ENCODE peak calls at places on chromosomes 1 and 21, in ten cellular contexts. F is heart right ventricle, O is astrocyte, P is stomach, W is NCI-H1105 treated with DMSO at 0.1 percent for 48 hours, B is HAP-1, M is progenitor cell of endocrine pancreas, S is dorsolateral prefrontal cortex, A is astrocyte of the spinal cord, K is GM23338. J is an unnamed sample.

GRCh38 chr1:90400121-90400520 is 317.0 kb downstream of the BARHL2 start:
- DNase-seq in F (no peak), O (peak), P (peak), W (no peak), B (no peak), M (no peak), S (no peak), A (peak), K (no peak), J (no peak)

GRCh38 chr1:35324486-35324885 is 56.0 kb downstream of the ZMYM4 start:
- DNase-seq in F (no peak), O (peak), P (no peak), W (no peak), B (no peak), M (no peak), S (no peak), A (peak), K (no peak), J (no peak)

GRCh38 chr1:107936498-107937481 is 28.2 kb downstream of the VAV3 start:
- DNase-seq in F (no peak), O (peak), P (peak), W (no peak), B (no peak), M (no peak), S (no peak), A (peak), K (peak), J (peak)

GRCh38 chr1:159943908-159944622 is 1.3 kb downstream of the IGSF9 start:
- DNase-seq in F (no peak), O (no peak), P (no peak), W (peak), B (no peak), M (no peak), S (no peak), A (no peak), K (no peak), J (no peak)

GRCh38 chr1:245177071-245177900 is 22.5 kb downstream of the KIF26B start:
- DNase-seq in F (no peak), O (no peak), P (no peak), W (no peak), B (no peak), M (no peak), S (no peak), A (no peak), K (no peak), J (no peak)

GRCh38 chr1:24535021-24535424 is 20.9 kb upstream of the NCMAP start:
- DNase-seq in F (no peak), O (no peak), P (peak), W (no peak), B (peak), M (no peak), S (no peak), A (no peak), K (peak), J (no peak)

GRCh38 chr1:162299018-162299417 is 77.6 kb downstream of the SPATA46 start:
- DNase-seq in F (no peak), O (no peak), P (no peak), W (no peak), B (no peak), M (no peak), S (no peak), A (no peak), K (no peak), J (no peak)

GRCh38 chr1:203055166-203055799 is 29.0 kb downstream of the PPFIA4 start:
- DNase-seq in F (no peak), O (no peak), P (no peak), W (no peak), B (peak), M (no peak), S (no peak), A (no peak), K (peak), J (peak)

GRCh38 chr1:202860744-202861419 is 28.1 kb downstream of the RABIF start:
- DNase-seq in F (peak), O (peak), P (peak), W (peak), B (peak), M (peak), S (peak), A (peak), K (peak), J (peak)

GRCh38 chr1:109498161-109498801 is 4.4 kb downstream of the CYB561D1 start:
- DNase-seq in F (no peak), O (no peak), P (no peak), W (peak), B (no peak), M (peak), S (peak), A (peak), K (peak), J (no peak)

GRCh38 chr1:96722161-96722908 is 751 bp downstream of the PTBP2 start:
- DNase-seq in F (peak), O (peak), P (peak), W (peak), B (peak), M (peak), S (peak), A (peak), K (peak), J (peak)

GRCh38 chr1:13759072-13759471 is 59.1 kb downstream of the PRDM2 start:
- DNase-seq in F (no peak), O (no peak), P (no peak), W (no peak), B (no peak), M (no peak), S (no peak), A (no peak), K (peak), J (no peak)

GRCh38 chr1:94247146-94248094 is 10.0 kb upstream of the ARHGAP29 start:
- DNase-seq in F (peak), O (peak), P (peak), W (peak), B (peak), M (peak), S (peak), A (peak), K (peak), J (no peak)

GRCh38 chr1:234065794-234066447 is 161.4 kb downstream of the SLC35F3 start:
- DNase-seq in F (peak), O (peak), P (peak), W (peak), B (peak), M (peak), S (peak), A (peak), K (peak), J (peak)

GRCh38 chr1:85465099-85465790 is at the start of gene DDAH1:
- DNase-seq in F (peak), O (peak), P (peak), W (peak), B (peak), M (peak), S (peak), A (peak), K (peak), J (peak)

GRCh38 chr1:199283814-199284213 is 645.0 kb downstream of the PTPRC start:
- DNase-seq in F (no peak), O (peak), P (no peak), W (no peak), B (no peak), M (no peak), S (no peak), A (peak), K (no peak), J (no peak)

GRCh38 chr1:109786531-109787021 is 22.9 kb upstream of the EPS8L3 start:
- DNase-seq in F (no peak), O (no peak), P (peak), W (no peak), B (no peak), M (no peak), S (no peak), A (no peak), K (no peak), J (no peak)

GRCh38 chr1:206757524-206758266 is 12.9 kb upstream of the IL19 start:
- DNase-seq in F (no peak), O (no peak), P (no peak), W (no peak), B (no peak), M (no peak), S (no peak), A (no peak), K (no peak), J (no peak)

GRCh38 chr1:28136636-28137613 is 39.6 kb downstream of the PTAFR start:
- DNase-seq in F (no peak), O (no peak), P (no peak), W (no peak), B (no peak), M (no peak), S (no peak), A (no peak), K (no peak), J (no peak)

GRCh38 chr1:204258213-204259115 is 44.7 kb upstream of the GOLT1A start:
- DNase-seq in F (peak), O (peak), P (peak), W (peak), B (peak), M (peak), S (peak), A (peak), K (peak), J (peak)

GRCh38 chr1:180863158-180863775 is 49.4 kb upstream of the KIAA1614 start:
- DNase-seq in F (no peak), O (peak), P (no peak), W (peak), B (peak), M (no peak), S (no peak), A (peak), K (peak), J (peak)

GRCh38 chr1:39089811-39090519 is 63.8 kb downstream of the NDUFS5 start:
- DNase-seq in F (no peak), O (no peak), P (no peak), W (no peak), B (no peak), M (no peak), S (peak), A (no peak), K (no peak), J (no peak)

GRCh38 chr1:8136766-8137165 is 110.7 kb upstream of the ERRFI1 start:
- DNase-seq in F (no peak), O (no peak), P (no peak), W (no peak), B (no peak), M (no peak), S (no peak), A (no peak), K (no peak), J (no peak)

GRCh38 chr1:91732291-91732953 is 153.5 kb downstream of the TGFBR3 start:
- DNase-seq in F (no peak), O (peak), P (no peak), W (no peak), B (no peak), M (no peak), S (no peak), A (peak), K (peak), J (no peak)

GRCh38 chr21:32351428-32351827 is 41.4 kb downstream of the URB1 start:
- DNase-seq in F (no peak), O (no peak), P (no peak), W (no peak), B (no peak), M (no peak), S (no peak), A (no peak), K (no peak), J (no peak)

J was measured in NT2/D1.